ENCODE peak calls at places on chromosomes 16 and 17, in ten cellular contexts. M is DMS53; G is mucosa of descending colon; X is HEK293T; L is stimulated activated CD4-positive, alpha-beta T cell treated with anti-CD3 and anti-CD28 coated beads, Interleukin-1b, Interleukin-23, amount 100 ng/mL, for 24 hours; R is stimulated activated naive CD8-positive, alpha-beta T cell treated with anti-CD3 and anti-CD28 coated beads, Interleukin-15, amount 100 ng/mL, for 72 hours; F is mucosa of gallbladder; V is activated naive CD4-positive, alpha-beta T cell; Z is CD4-positive, alpha-beta memory T cell; P is CD14-positive monocyte. Q is an unnamed sample.

GRCh38 chr17:28505986-28506665 is at the start of gene FOXN1:
- DNase-seq in Z (no peak), G (no peak), M (no peak), V (no peak), X (no peak), F (no peak), L (no peak), R (no peak), P (no peak), Q (no peak)

GRCh38 chr17:1422907-1423306 is 22.9 kb upstream of the YWHAE start:
- DNase-seq in X (no peak), F (no peak), G (no peak), Z (no peak), L (no peak), V (no peak), P (no peak), R (no peak), M (no peak), Q (peak)

GRCh38 chr17:40309938-40310510 is 1.0 kb downstream of the RARA start:
- DNase-seq in X (no peak), G (no peak), F (no peak), P (no peak), M (no peak), L (no peak), V (no peak), Z (no peak), R (no peak), Q (no peak)

GRCh38 chr16:12896562-12896961 is 4.8 kb upstream of the SHISA9 start:
- DNase-seq in P (no peak), Z (no peak), R (no peak), V (no peak), X (no peak), L (no peak), M (peak), G (no peak), F (no peak), Q (no peak)

GRCh38 chr17:64778367-64779290 is 116.5 kb upstream of the SMURF2 start:
- DNase-seq in F (no peak), M (peak), L (no peak), R (peak), Z (peak), G (peak), V (no peak), X (no peak), P (no peak), Q (no peak)

GRCh38 chr16:15510992-15511391 is 76.6 kb downstream of the BMERB1 start:
- DNase-seq in G (no peak), V (no peak), M (no peak), X (no peak), L (no peak), P (no peak), Z (no peak), F (no peak), R (no peak), Q (no peak)

GRCh38 chr17:62870581-62870964 is 62.5 kb upstream of the MARCHF10 start:
- DNase-seq in V (no peak), F (no peak), X (no peak), P (no peak), R (no peak), M (peak), G (no peak), Z (no peak), L (no peak), Q (no peak)

GRCh38 chr16:87806246-87806607 is 40.4 kb upstream of the KLHDC4 start:
- DNase-seq in X (no peak), Z (no peak), V (no peak), L (no peak), F (no peak), M (peak), P (no peak), G (no peak), R (peak), Q (no peak)

GRCh38 chr17:45093444-45094110 is 32.5 kb downstream of the NMT1 start:
- DNase-seq in G (no peak), M (no peak), X (no peak), V (no peak), R (no peak), P (no peak), Z (no peak), L (no peak), F (no peak), Q (no peak)

GRCh38 chr17:61410100-61410551 is 10.5 kb downstream of the TBX2 start:
- DNase-seq in P (peak), L (no peak), Z (no peak), X (no peak), V (no peak), R (no peak), G (no peak), M (peak), F (no peak), Q (no peak)

GRCh38 chr16:61900482-61900881 is 135.8 kb downstream of the CDH8 start:
- DNase-seq in L (no peak), X (no peak), Z (no peak), P (no peak), F (no peak), R (no peak), G (no peak), M (no peak), V (no peak), Q (peak)

GRCh38 chr17:65332375-65332774 is 195.2 kb downstream of the RGS9 start:
- DNase-seq in G (no peak), R (no peak), F (no peak), Z (no peak), P (no peak), V (no peak), X (no peak), L (no peak), M (no peak), Q (peak)

Q was measured in AG04449.